ENCODE peak calls at places on chromosomes 11 and 22, in seven cellular contexts. One of them, this sample, is unnamed.

GRCh38 chr11:76510060-76511047 is 65.5 kb downstream of the EMSY start:
- DNase-seq in fibroblast of villous mesenchyme: no peak
- DNase-seq in fibroblast of pulmonary artery: peak; percentile 38
- DNase-seq in A549: no peak
- DNase-seq in neural crest cell: no peak
- DNase-seq in AG04449: peak; percentile 47
- DNase-seq in HCT116: no peak
- DNase-seq in this sample: no peak

GRCh38 chr11:60305906-60306619 is 21.0 kb upstream of the MS4A6E start:
- DNase-seq in fibroblast of villous mesenchyme: peak; percentile 2
- DNase-seq in fibroblast of pulmonary artery: peak; percentile 0
- DNase-seq in A549: no peak
- DNase-seq in neural crest cell: no peak
- DNase-seq in AG04449: no peak
- DNase-seq in HCT116: peak; percentile 10
- DNase-seq in this sample: no peak

GRCh38 chr11:57527056-57527631 is 3.4 kb downstream of the TIMM10 start:
- DNase-seq in fibroblast of villous mesenchyme: peak; percentile 67
- DNase-seq in fibroblast of pulmonary artery: peak; percentile 75
- DNase-seq in A549: peak; percentile 46
- DNase-seq in neural crest cell: peak; percentile 79
- DNase-seq in AG04449: no peak
- DNase-seq in HCT116: peak; percentile 32
- DNase-seq in this sample: peak; percentile 81

GRCh38 chr11:58919561-58919960 is 19.7 kb upstream of the GLYATL1 start:
- DNase-seq in fibroblast of villous mesenchyme: no peak
- DNase-seq in fibroblast of pulmonary artery: no peak
- DNase-seq in A549: no peak
- DNase-seq in neural crest cell: no peak
- DNase-seq in AG04449: no peak
- DNase-seq in HCT116: no peak
- DNase-seq in this sample: no peak

GRCh38 chr22:46108564-46109473 is 41.5 kb upstream of the PPARA start:
- DNase-seq in fibroblast of villous mesenchyme: peak; percentile 57
- DNase-seq in fibroblast of pulmonary artery: peak; percentile 31
- DNase-seq in A549: no peak
- DNase-seq in neural crest cell: no peak
- DNase-seq in AG04449: no peak
- DNase-seq in HCT116: no peak
- DNase-seq in this sample: peak; percentile 44

GRCh38 chr11:58923300-58923788 is 15.9 kb upstream of the GLYATL1 start:
- DNase-seq in fibroblast of villous mesenchyme: peak; percentile 17
- DNase-seq in fibroblast of pulmonary artery: peak; percentile 37
- DNase-seq in A549: no peak
- DNase-seq in neural crest cell: no peak
- DNase-seq in AG04449: no peak
- DNase-seq in HCT116: peak; percentile 54
- DNase-seq in this sample: no peak

GRCh38 chr11:74650498-74650897 is 58.1 kb downstream of the POLD3 start:
- DNase-seq in fibroblast of villous mesenchyme: peak; percentile 96
- DNase-seq in fibroblast of pulmonary artery: peak; percentile 18
- DNase-seq in A549: no peak
- DNase-seq in neural crest cell: no peak
- DNase-seq in AG04449: no peak
- DNase-seq in HCT116: no peak
- DNase-seq in this sample: no peak

GRCh38 chr11:44632466-44633123 is 67.1 kb downstream of the CD82 start:
- DNase-seq in fibroblast of villous mesenchyme: peak; percentile 29
- DNase-seq in fibroblast of pulmonary artery: peak; percentile 24
- DNase-seq in A549: peak; percentile 66
- DNase-seq in neural crest cell: peak; percentile 35
- DNase-seq in AG04449: no peak
- DNase-seq in HCT116: peak; percentile 45
- DNase-seq in this sample: peak; percentile 40

GRCh38 chr11:111941963-111942362 is 4.8 kb downstream of the DIXDC1 start:
- DNase-seq in fibroblast of villous mesenchyme: no peak
- DNase-seq in fibroblast of pulmonary artery: no peak
- DNase-seq in A549: no peak
- DNase-seq in neural crest cell: no peak
- DNase-seq in AG04449: no peak
- DNase-seq in HCT116: no peak
- DNase-seq in this sample: no peak

GRCh38 chr22:19143967-19144400 is 467 bp downstream of the ESS2 start:
- DNase-seq in fibroblast of villous mesenchyme: peak; percentile 16
- DNase-seq in fibroblast of pulmonary artery: no peak
- DNase-seq in A549: no peak
- DNase-seq in neural crest cell: no peak
- DNase-seq in AG04449: no peak
- DNase-seq in HCT116: no peak
- DNase-seq in this sample: peak; percentile 14

GRCh38 chr11:47523491-47524199 is 29.3 kb downstream of the CELF1 start:
- DNase-seq in fibroblast of villous mesenchyme: peak; percentile 90
- DNase-seq in fibroblast of pulmonary artery: peak; percentile 82
- DNase-seq in A549: peak; percentile 67
- DNase-seq in neural crest cell: no peak
- DNase-seq in AG04449: no peak
- DNase-seq in HCT116: no peak
- DNase-seq in this sample: peak; percentile 48

GRCh38 chr22:21867528-21868266 is at the start of gene MAPK1:
- DNase-seq in fibroblast of villous mesenchyme: peak; percentile 87
- DNase-seq in fibroblast of pulmonary artery: peak; percentile 85
- DNase-seq in A549: peak; percentile 58
- DNase-seq in neural crest cell: peak; percentile 86
- DNase-seq in AG04449: no peak
- DNase-seq in HCT116: peak; percentile 61
- DNase-seq in this sample: peak; percentile 94
- TF ChIP-seq CTCF in fibroblast of villous mesenchyme: peak; percentile 17
- TF ChIP-seq CTCF in fibroblast of pulmonary artery: peak; percentile 11
- TF ChIP-seq CTCF in A549: no peak
- TF ChIP-seq CTCF in neural crest cell: peak; percentile 51
- TF ChIP-seq CTCF in AG04449: peak; percentile 50
- TF ChIP-seq CTCF in HCT116: no peak
- TF ChIP-seq CTCF in this sample: peak; percentile 57

GRCh38 chr22:44968736-44969135 is 41.1 kb downstream of the PHF21B start:
- DNase-seq in fibroblast of villous mesenchyme: no peak
- DNase-seq in fibroblast of pulmonary artery: no peak
- DNase-seq in A549: no peak
- DNase-seq in neural crest cell: no peak
- DNase-seq in AG04449: no peak
- DNase-seq in HCT116: no peak
- DNase-seq in this sample: no peak
- TF ChIP-seq CTCF in fibroblast of villous mesenchyme: no peak
- TF ChIP-seq CTCF in fibroblast of pulmonary artery: no peak
- TF ChIP-seq CTCF in A549: no peak
- TF ChIP-seq CTCF in neural crest cell: peak; percentile 38
- TF ChIP-seq CTCF in AG04449: no peak
- TF ChIP-seq CTCF in HCT116: no peak
- TF ChIP-seq CTCF in this sample: no peak

GRCh38 chr11:22928207-22928917 is 68.1 kb upstream of the CCDC179 start:
- DNase-seq in fibroblast of villous mesenchyme: no peak
- DNase-seq in fibroblast of pulmonary artery: peak; percentile 7
- DNase-seq in A549: no peak
- DNase-seq in neural crest cell: no peak
- DNase-seq in AG04449: no peak
- DNase-seq in HCT116: no peak
- DNase-seq in this sample: no peak
- TF ChIP-seq CTCF in fibroblast of villous mesenchyme: no peak
- TF ChIP-seq CTCF in fibroblast of pulmonary artery: peak; percentile 32
- TF ChIP-seq CTCF in A549: no peak
- TF ChIP-seq CTCF in neural crest cell: no peak
- TF ChIP-seq CTCF in AG04449: no peak
- TF ChIP-seq CTCF in HCT116: no peak
- TF ChIP-seq CTCF in this sample: no peak

GRCh38 chr22:24190566-24191208 is 9.4 kb downstream of the SUSD2 start:
- DNase-seq in fibroblast of villous mesenchyme: no peak
- DNase-seq in fibroblast of pulmonary artery: no peak
- DNase-seq in A549: no peak
- DNase-seq in neural crest cell: no peak
- DNase-seq in AG04449: no peak
- DNase-seq in HCT116: no peak
- DNase-seq in this sample: no peak
- TF ChIP-seq CTCF in fibroblast of villous mesenchyme: no peak
- TF ChIP-seq CTCF in fibroblast of pulmonary artery: peak; percentile 8
- TF ChIP-seq CTCF in A549: no peak
- TF ChIP-seq CTCF in neural crest cell: no peak
- TF ChIP-seq CTCF in AG04449: no peak
- TF ChIP-seq CTCF in HCT116: no peak
- TF ChIP-seq CTCF in this sample: no peak